ENCODE peak calls at places on chromosome 11, in five cellular contexts. One of them, this sample, is unnamed.
A peak's percentile ranks its signal among the peaks of the same experiment; 100 is the strongest.

GRCh38 chr11:2139118-2139490 is at the start of gene IGF2:
- DNase-seq in foreskin fibroblast: peak; percentile 29
- DNase-seq in A549: no peak
- DNase-seq in IMR-90: no peak
- DNase-seq in mammary epithelial cell: no peak
- DNase-seq in this sample: no peak

GRCh38 chr11:16945671-16946469 is 68.3 kb downstream of the PLEKHA7 start:
- DNase-seq in A549: peak; percentile 76
- DNase-seq in IMR-90: peak; percentile 34
- DNase-seq in foreskin fibroblast: peak; percentile 23
- DNase-seq in mammary epithelial cell: peak; percentile 65
- DNase-seq in this sample: peak; percentile 75

GRCh38 chr11:67044496-67044895 is 12.2 kb upstream of the RHOD start:
- DNase-seq in mammary epithelial cell: no peak
- DNase-seq in IMR-90: peak; percentile 22
- DNase-seq in A549: no peak
- DNase-seq in foreskin fibroblast: no peak
- DNase-seq in this sample: no peak

GRCh38 chr11:118343981-118344521 is at the start of gene CD3G:
- DNase-seq in foreskin fibroblast: no peak
- DNase-seq in A549: no peak
- DNase-seq in mammary epithelial cell: no peak
- DNase-seq in IMR-90: no peak
- DNase-seq in this sample: no peak

GRCh38 chr11:11701070-11701469 is 79.3 kb upstream of the GALNT18 start:
- DNase-seq in foreskin fibroblast: peak; percentile 19
- DNase-seq in IMR-90: peak; percentile 24
- DNase-seq in mammary epithelial cell: peak; percentile 72
- DNase-seq in A549: peak; percentile 13
- DNase-seq in this sample: no peak

GRCh38 chr11:8265681-8266241 is 2.1 kb upstream of the LMO1 start:
- DNase-seq in foreskin fibroblast: no peak
- DNase-seq in A549: no peak
- DNase-seq in IMR-90: no peak
- DNase-seq in mammary epithelial cell: no peak
- DNase-seq in this sample: no peak

GRCh38 chr11:102157219-102157618 is 47.0 kb downstream of the YAP1 start:
- DNase-seq in mammary epithelial cell: peak; percentile 87
- DNase-seq in A549: no peak
- DNase-seq in IMR-90: peak; percentile 85
- DNase-seq in foreskin fibroblast: peak; percentile 55
- DNase-seq in this sample: no peak

GRCh38 chr11:92550871-92551270 is 326.3 kb downstream of the FAT3 start:
- DNase-seq in foreskin fibroblast: no peak
- DNase-seq in A549: no peak
- DNase-seq in mammary epithelial cell: no peak
- DNase-seq in IMR-90: no peak
- DNase-seq in this sample: no peak

GRCh38 chr11:43943931-43944751 is 1.7 kb downstream of the C11orf96 start:
- DNase-seq in IMR-90: peak; percentile 28
- DNase-seq in foreskin fibroblast: no peak
- DNase-seq in mammary epithelial cell: peak; percentile 84
- DNase-seq in A549: no peak
- DNase-seq in this sample: no peak

GRCh38 chr11:95520765-95521542 is 268.6 kb downstream of the FAM76B start:
- DNase-seq in foreskin fibroblast: peak; percentile 53
- DNase-seq in IMR-90: no peak
- DNase-seq in mammary epithelial cell: peak; percentile 93
- DNase-seq in A549: peak; percentile 57
- DNase-seq in this sample: no peak

GRCh38 chr11:4839851-4840549 is 9.0 kb downstream of the OR51S1 start:
- DNase-seq in foreskin fibroblast: no peak
- DNase-seq in IMR-90: no peak
- DNase-seq in A549: no peak
- DNase-seq in mammary epithelial cell: no peak
- DNase-seq in this sample: no peak

GRCh38 chr11:131192628-131193027 is 177.8 kb upstream of the NTM start:
- DNase-seq in A549: no peak
- DNase-seq in IMR-90: no peak
- DNase-seq in mammary epithelial cell: no peak
- DNase-seq in foreskin fibroblast: no peak
- DNase-seq in this sample: no peak

GRCh38 chr11:131185915-131186314 is 184.5 kb upstream of the NTM start:
- DNase-seq in IMR-90: no peak
- DNase-seq in mammary epithelial cell: no peak
- DNase-seq in A549: no peak
- DNase-seq in foreskin fibroblast: no peak
- DNase-seq in this sample: no peak

GRCh38 chr11:131190446-131190845 is 180.0 kb upstream of the NTM start:
- DNase-seq in foreskin fibroblast: no peak
- DNase-seq in IMR-90: no peak
- DNase-seq in A549: no peak
- DNase-seq in mammary epithelial cell: no peak
- DNase-seq in this sample: no peak

GRCh38 chr11:131186629-131187075 is 183.8 kb upstream of the NTM start:
- DNase-seq in foreskin fibroblast: no peak
- DNase-seq in mammary epithelial cell: no peak
- DNase-seq in A549: no peak
- DNase-seq in IMR-90: no peak
- DNase-seq in this sample: peak; percentile 78
- TF ChIP-seq CTCF in foreskin fibroblast: no peak
- TF ChIP-seq CTCF in mammary epithelial cell: no peak
- TF ChIP-seq CTCF in A549: no peak
- TF ChIP-seq CTCF in IMR-90: no peak
- TF ChIP-seq CTCF in this sample: no peak

GRCh38 chr11:69912911-69913451 is 93.8 kb upstream of the FGF3 start:
- DNase-seq in A549: peak; percentile 36
- DNase-seq in foreskin fibroblast: no peak
- DNase-seq in IMR-90: peak; percentile 20
- DNase-seq in mammary epithelial cell: no peak
- DNase-seq in this sample: no peak
- TF ChIP-seq CTCF in A549: peak; percentile 47
- TF ChIP-seq CTCF in foreskin fibroblast: no peak
- TF ChIP-seq CTCF in IMR-90: peak; percentile 46
- TF ChIP-seq CTCF in mammary epithelial cell: peak; percentile 36
- TF ChIP-seq CTCF in this sample: peak; percentile 6

DNA sequence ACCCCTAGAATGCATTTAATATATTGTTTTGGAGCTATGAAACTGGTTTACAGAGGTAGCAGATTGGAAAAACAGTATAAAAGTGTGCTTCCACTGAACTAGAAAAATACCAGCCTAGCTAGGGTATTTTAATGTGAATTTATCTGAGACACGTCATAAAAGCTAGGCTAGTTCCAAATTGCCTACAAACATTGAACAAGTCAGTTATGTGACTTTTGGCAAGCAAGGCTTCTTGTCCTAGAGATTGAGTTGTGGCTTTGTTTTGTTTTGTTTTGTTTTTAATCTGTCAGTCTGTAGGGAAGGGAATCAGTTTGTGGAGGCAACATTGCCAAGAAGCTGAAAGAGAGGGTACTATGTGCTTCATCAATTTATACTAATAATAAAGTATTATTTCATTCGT is 24.2 kb downstream of the RTN3 start:
- DNase-seq in A549: no peak
- DNase-seq in mammary epithelial cell: no peak
- DNase-seq in foreskin fibroblast: no peak
- DNase-seq in IMR-90: no peak
- DNase-seq in this sample: no peak
- TF ChIP-seq CTCF in A549: no peak
- TF ChIP-seq CTCF in mammary epithelial cell: no peak
- TF ChIP-seq CTCF in foreskin fibroblast: no peak
- TF ChIP-seq CTCF in IMR-90: no peak
- TF ChIP-seq CTCF in this sample: no peak

GRCh38 chr11:554824-555499 is 5.6 kb downstream of the LMNTD2 start:
- DNase-seq in A549: peak; percentile 81
- DNase-seq in mammary epithelial cell: peak; percentile 62
- DNase-seq in IMR-90: no peak
- DNase-seq in foreskin fibroblast: no peak
- DNase-seq in this sample: peak; percentile 92
- TF ChIP-seq CTCF in A549: peak; percentile 52
- TF ChIP-seq CTCF in mammary epithelial cell: peak; percentile 36
- TF ChIP-seq CTCF in IMR-90: peak; percentile 50
- TF ChIP-seq CTCF in foreskin fibroblast: peak; percentile 27
- TF ChIP-seq CTCF in this sample: peak; percentile 89

GRCh38 chr11:135035282-135035681 is 623.2 kb upstream of the B3GAT1 start:
- DNase-seq in foreskin fibroblast: no peak
- DNase-seq in IMR-90: no peak
- DNase-seq in mammary epithelial cell: no peak
- DNase-seq in A549: no peak
- DNase-seq in this sample: no peak

GRCh38 chr11:135037828-135038227 is 625.8 kb upstream of the B3GAT1 start:
- DNase-seq in IMR-90: no peak
- DNase-seq in mammary epithelial cell: no peak
- DNase-seq in foreskin fibroblast: no peak
- DNase-seq in A549: no peak
- DNase-seq in this sample: no peak

GRCh38 chr11:135036488-135037297 is 624.7 kb upstream of the B3GAT1 start:
- DNase-seq in mammary epithelial cell: no peak
- DNase-seq in foreskin fibroblast: no peak
- DNase-seq in IMR-90: no peak
- DNase-seq in A549: no peak
- DNase-seq in this sample: no peak

GRCh38 chr11:135033545-135033944 is 621.5 kb upstream of the B3GAT1 start:
- DNase-seq in mammary epithelial cell: no peak
- DNase-seq in foreskin fibroblast: peak; percentile 0
- DNase-seq in IMR-90: no peak
- DNase-seq in A549: peak; percentile 2
- DNase-seq in this sample: no peak
- TF ChIP-seq CTCF in mammary epithelial cell: no peak
- TF ChIP-seq CTCF in foreskin fibroblast: no peak
- TF ChIP-seq CTCF in IMR-90: no peak
- TF ChIP-seq CTCF in A549: no peak
- TF ChIP-seq CTCF in this sample: no peak

GRCh38 chr11:32297629-32298028 is 137.7 kb downstream of the WT1 start:
- DNase-seq in foreskin fibroblast: peak; percentile 13
- DNase-seq in IMR-90: peak; percentile 36
- DNase-seq in A549: peak; percentile 44
- DNase-seq in mammary epithelial cell: peak; percentile 47
- DNase-seq in this sample: peak; percentile 44
- TF ChIP-seq CTCF in foreskin fibroblast: no peak
- TF ChIP-seq CTCF in IMR-90: peak; percentile 41
- TF ChIP-seq CTCF in A549: peak; percentile 66
- TF ChIP-seq CTCF in mammary epithelial cell: peak; percentile 26
- TF ChIP-seq CTCF in this sample: no peak

DNA sequence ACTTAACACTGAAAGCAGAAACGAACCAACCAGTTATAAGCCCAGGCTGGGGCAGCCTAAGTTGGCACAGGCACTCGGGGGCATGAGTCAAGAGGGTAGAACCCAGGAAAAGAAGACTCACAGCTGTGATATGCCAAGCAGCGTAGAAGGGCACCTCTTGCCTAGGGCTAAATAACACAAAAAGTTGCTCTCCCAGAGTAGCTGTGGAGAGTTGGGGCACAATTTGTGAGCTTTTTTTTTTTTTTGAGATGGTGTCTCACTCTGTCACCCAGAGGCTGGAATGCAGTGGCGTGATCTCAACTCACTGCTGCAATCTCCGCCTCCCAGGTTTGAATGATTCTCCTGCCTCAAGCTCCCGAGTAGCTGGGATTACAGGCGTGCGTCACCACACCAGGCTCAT is 8.8 kb downstream of the CLMP start:
- DNase-seq in A549: no peak
- DNase-seq in mammary epithelial cell: peak; percentile 83
- DNase-seq in foreskin fibroblast: no peak
- DNase-seq in IMR-90: no peak
- DNase-seq in this sample: no peak
- TF ChIP-seq CTCF in A549: no peak
- TF ChIP-seq CTCF in mammary epithelial cell: no peak
- TF ChIP-seq CTCF in foreskin fibroblast: no peak
- TF ChIP-seq CTCF in IMR-90: no peak
- TF ChIP-seq CTCF in this sample: no peak

GRCh38 chr11:89437317-89437716 is 53.9 kb downstream of the NOX4 start:
- DNase-seq in foreskin fibroblast: no peak
- DNase-seq in mammary epithelial cell: no peak
- DNase-seq in IMR-90: no peak
- DNase-seq in A549: no peak
- DNase-seq in this sample: no peak
- TF ChIP-seq CTCF in foreskin fibroblast: no peak
- TF ChIP-seq CTCF in mammary epithelial cell: peak; percentile 9
- TF ChIP-seq CTCF in IMR-90: peak; percentile 2
- TF ChIP-seq CTCF in A549: no peak
- TF ChIP-seq CTCF in this sample: no peak

This sample was measured in GM13976.